ENCODE peak calls at places on chromosome 16, in seven cellular contexts. One of them, this sample, is unnamed.

GRCh38 chr16:83706394-83706793 is 101.4 kb upstream of the HSBP1 start:
- DNase-seq in choroid plexus epithelial cell: peak
- DNase-seq in brain microvascular endothelial cell: peak
- DNase-seq in GM10248: no peak
- DNase-seq in thoracic aorta: no peak
- DNase-seq in spleen: no peak
- DNase-seq in ascending aorta: no peak
- DNase-seq in this sample: no peak

GRCh38 chr16:660459-661183 is 7.3 kb upstream of the RHOT2 start:
- DNase-seq in GM10248: peak
- DNase-seq in choroid plexus epithelial cell: peak
- DNase-seq in brain microvascular endothelial cell: peak
- DNase-seq in ascending aorta: peak
- DNase-seq in spleen: peak
- DNase-seq in thoracic aorta: no peak
- DNase-seq in this sample: peak

GRCh38 chr16:33059206-33059605 is 134.8 kb upstream of the TP53TG3C start:
- DNase-seq in spleen: peak
- DNase-seq in brain microvascular endothelial cell: no peak
- DNase-seq in ascending aorta: no peak
- DNase-seq in choroid plexus epithelial cell: no peak
- DNase-seq in GM10248: no peak
- DNase-seq in thoracic aorta: no peak
- DNase-seq in this sample: no peak

GRCh38 chr16:65377131-65377649 is 255.3 kb upstream of the CDH11 start:
- DNase-seq in brain microvascular endothelial cell: no peak
- DNase-seq in GM10248: no peak
- DNase-seq in thoracic aorta: no peak
- DNase-seq in spleen: no peak
- DNase-seq in choroid plexus epithelial cell: no peak
- DNase-seq in ascending aorta: no peak
- DNase-seq in this sample: no peak

GRCh38 chr16:13254998-13255614 is 353.7 kb downstream of the SHISA9 start:
- DNase-seq in GM10248: no peak
- DNase-seq in thoracic aorta: no peak
- DNase-seq in ascending aorta: no peak
- DNase-seq in spleen: no peak
- DNase-seq in brain microvascular endothelial cell: no peak
- DNase-seq in choroid plexus epithelial cell: no peak
- DNase-seq in this sample: no peak

GRCh38 chr16:80875616-80876015 is 71.2 kb upstream of the CDYL2 start:
- DNase-seq in spleen: no peak
- DNase-seq in GM10248: no peak
- DNase-seq in ascending aorta: no peak
- DNase-seq in brain microvascular endothelial cell: no peak
- DNase-seq in thoracic aorta: no peak
- DNase-seq in choroid plexus epithelial cell: peak
- DNase-seq in this sample: no peak

GRCh38 chr16:25108054-25108453 is 3.5 kb upstream of the LCMT1 start:
- DNase-seq in ascending aorta: no peak
- DNase-seq in thoracic aorta: no peak
- DNase-seq in GM10248: peak
- DNase-seq in choroid plexus epithelial cell: peak
- DNase-seq in brain microvascular endothelial cell: no peak
- DNase-seq in spleen: peak
- DNase-seq in this sample: peak

GRCh38 chr16:15807603-15808009 is 49.2 kb downstream of the MYH11 start:
- DNase-seq in choroid plexus epithelial cell: peak
- DNase-seq in ascending aorta: peak
- DNase-seq in spleen: peak
- DNase-seq in thoracic aorta: peak
- DNase-seq in brain microvascular endothelial cell: peak
- DNase-seq in GM10248: no peak
- DNase-seq in this sample: no peak

GRCh38 chr16:2520097-2520783 is at the start of gene AMDHD2:
- DNase-seq in brain microvascular endothelial cell: peak
- DNase-seq in thoracic aorta: peak
- DNase-seq in GM10248: peak
- DNase-seq in spleen: peak
- DNase-seq in ascending aorta: peak
- DNase-seq in choroid plexus epithelial cell: peak
- DNase-seq in this sample: peak

GRCh38 chr16:81505011-81505660 is 60.5 kb downstream of the CMIP start:
- DNase-seq in brain microvascular endothelial cell: no peak
- DNase-seq in choroid plexus epithelial cell: no peak
- DNase-seq in spleen: peak
- DNase-seq in thoracic aorta: no peak
- DNase-seq in ascending aorta: no peak
- DNase-seq in GM10248: peak
- DNase-seq in this sample: no peak

GRCh38 chr16:25143898-25144297 is 32.4 kb downstream of the LCMT1 start:
- DNase-seq in thoracic aorta: no peak
- DNase-seq in choroid plexus epithelial cell: no peak
- DNase-seq in GM10248: no peak
- DNase-seq in spleen: no peak
- DNase-seq in brain microvascular endothelial cell: no peak
- DNase-seq in ascending aorta: no peak
- DNase-seq in this sample: no peak

GRCh38 chr16:85416267-85417109 is 196.6 kb upstream of the GSE1 start:
- DNase-seq in thoracic aorta: no peak
- DNase-seq in brain microvascular endothelial cell: no peak
- DNase-seq in ascending aorta: no peak
- DNase-seq in choroid plexus epithelial cell: peak
- DNase-seq in GM10248: peak
- DNase-seq in spleen: peak
- DNase-seq in this sample: peak
- TF ChIP-seq CTCF in thoracic aorta: peak
- TF ChIP-seq CTCF in brain microvascular endothelial cell: peak
- TF ChIP-seq CTCF in ascending aorta: peak
- TF ChIP-seq CTCF in choroid plexus epithelial cell: peak
- TF ChIP-seq CTCF in GM10248: peak
- TF ChIP-seq CTCF in spleen: peak
- TF ChIP-seq CTCF in this sample: peak

GRCh38 chr16:49608801-49609200 is 235.2 kb downstream of the C16orf78 start:
- DNase-seq in thoracic aorta: no peak
- DNase-seq in spleen: no peak
- DNase-seq in choroid plexus epithelial cell: peak
- DNase-seq in ascending aorta: peak
- DNase-seq in GM10248: no peak
- DNase-seq in brain microvascular endothelial cell: peak
- DNase-seq in this sample: no peak
- TF ChIP-seq CTCF in thoracic aorta: peak
- TF ChIP-seq CTCF in spleen: peak
- TF ChIP-seq CTCF in choroid plexus epithelial cell: peak
- TF ChIP-seq CTCF in ascending aorta: no peak
- TF ChIP-seq CTCF in GM10248: peak
- TF ChIP-seq CTCF in brain microvascular endothelial cell: peak
- TF ChIP-seq CTCF in this sample: no peak

GRCh38 chr16:21088646-21089538 is 61.8 kb downstream of the DNAH3 start:
- DNase-seq in ascending aorta: no peak
- DNase-seq in spleen: no peak
- DNase-seq in choroid plexus epithelial cell: no peak
- DNase-seq in brain microvascular endothelial cell: no peak
- DNase-seq in thoracic aorta: no peak
- DNase-seq in GM10248: no peak
- DNase-seq in this sample: no peak

GRCh38 chr16:21088143-21088542 is 62.5 kb downstream of the DNAH3 start:
- DNase-seq in spleen: no peak
- DNase-seq in brain microvascular endothelial cell: no peak
- DNase-seq in choroid plexus epithelial cell: no peak
- DNase-seq in thoracic aorta: no peak
- DNase-seq in ascending aorta: no peak
- DNase-seq in GM10248: no peak
- DNase-seq in this sample: no peak

GRCh38 chr16:21083729-21084268 is 66.8 kb downstream of the DNAH3 start:
- DNase-seq in brain microvascular endothelial cell: peak
- DNase-seq in thoracic aorta: peak
- DNase-seq in choroid plexus epithelial cell: peak
- DNase-seq in spleen: peak
- DNase-seq in GM10248: peak
- DNase-seq in ascending aorta: peak
- DNase-seq in this sample: peak

GRCh38 chr16:21081329-21081728 is 69.3 kb downstream of the DNAH3 start:
- DNase-seq in spleen: no peak
- DNase-seq in GM10248: no peak
- DNase-seq in thoracic aorta: no peak
- DNase-seq in brain microvascular endothelial cell: no peak
- DNase-seq in choroid plexus epithelial cell: no peak
- DNase-seq in ascending aorta: no peak
- DNase-seq in this sample: no peak

GRCh38 chr16:21084631-21085235 is 65.9 kb downstream of the DNAH3 start:
- DNase-seq in GM10248: no peak
- DNase-seq in brain microvascular endothelial cell: no peak
- DNase-seq in choroid plexus epithelial cell: no peak
- DNase-seq in ascending aorta: no peak
- DNase-seq in spleen: no peak
- DNase-seq in thoracic aorta: no peak
- DNase-seq in this sample: no peak
- TF ChIP-seq CTCF in GM10248: no peak
- TF ChIP-seq CTCF in brain microvascular endothelial cell: no peak
- TF ChIP-seq CTCF in choroid plexus epithelial cell: no peak
- TF ChIP-seq CTCF in ascending aorta: no peak
- TF ChIP-seq CTCF in spleen: no peak
- TF ChIP-seq CTCF in thoracic aorta: no peak
- TF ChIP-seq CTCF in this sample: no peak

GRCh38 chr16:4847774-4848587 is 700 bp downstream of the UBN1 start:
- DNase-seq in brain microvascular endothelial cell: peak
- DNase-seq in choroid plexus epithelial cell: peak
- DNase-seq in spleen: peak
- DNase-seq in thoracic aorta: no peak
- DNase-seq in ascending aorta: peak
- DNase-seq in GM10248: peak
- DNase-seq in this sample: peak
- TF ChIP-seq CTCF in brain microvascular endothelial cell: no peak
- TF ChIP-seq CTCF in choroid plexus epithelial cell: no peak
- TF ChIP-seq CTCF in spleen: no peak
- TF ChIP-seq CTCF in thoracic aorta: no peak
- TF ChIP-seq CTCF in ascending aorta: no peak
- TF ChIP-seq CTCF in GM10248: no peak
- TF ChIP-seq CTCF in this sample: no peak

DNA sequence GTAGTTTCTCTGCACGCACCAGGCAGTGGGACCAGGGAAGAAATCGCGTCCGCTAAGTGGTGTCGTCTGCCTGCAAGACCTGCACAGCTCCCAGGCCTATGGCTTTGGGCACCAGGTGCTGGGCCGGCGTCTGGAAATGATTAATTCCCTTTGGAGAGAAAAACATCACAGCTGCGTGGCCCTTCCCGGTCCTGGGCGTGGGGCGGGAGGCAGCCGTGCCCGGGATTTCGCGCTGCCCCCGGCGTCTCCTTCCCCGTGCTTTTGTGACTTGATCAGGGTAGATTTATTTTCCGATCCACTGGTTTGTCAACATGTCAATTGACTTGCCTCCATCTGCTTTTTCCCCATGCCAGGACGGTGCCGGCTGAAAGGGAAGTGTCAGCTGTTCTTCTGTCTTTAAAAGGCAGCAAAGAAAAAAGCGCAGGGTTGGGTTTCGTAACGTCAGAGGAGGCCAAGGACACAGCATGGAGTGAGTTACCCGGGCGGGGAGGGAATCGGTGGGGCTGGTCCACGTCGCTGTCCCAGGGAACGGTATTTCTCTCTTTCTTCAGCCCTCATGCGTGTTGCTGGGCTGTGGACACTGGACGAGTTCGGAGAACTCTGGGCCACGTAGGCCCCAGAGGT is 188.2 kb upstream of the ZNF469 start:
- DNase-seq in GM10248: no peak
- DNase-seq in spleen: no peak
- DNase-seq in brain microvascular endothelial cell: no peak
- DNase-seq in ascending aorta: no peak
- DNase-seq in thoracic aorta: no peak
- DNase-seq in choroid plexus epithelial cell: peak
- DNase-seq in this sample: no peak
- TF ChIP-seq CTCF in GM10248: no peak
- TF ChIP-seq CTCF in spleen: no peak
- TF ChIP-seq CTCF in brain microvascular endothelial cell: no peak
- TF ChIP-seq CTCF in ascending aorta: no peak
- TF ChIP-seq CTCF in thoracic aorta: no peak
- TF ChIP-seq CTCF in choroid plexus epithelial cell: no peak
- TF ChIP-seq CTCF in this sample: no peak

DNA sequence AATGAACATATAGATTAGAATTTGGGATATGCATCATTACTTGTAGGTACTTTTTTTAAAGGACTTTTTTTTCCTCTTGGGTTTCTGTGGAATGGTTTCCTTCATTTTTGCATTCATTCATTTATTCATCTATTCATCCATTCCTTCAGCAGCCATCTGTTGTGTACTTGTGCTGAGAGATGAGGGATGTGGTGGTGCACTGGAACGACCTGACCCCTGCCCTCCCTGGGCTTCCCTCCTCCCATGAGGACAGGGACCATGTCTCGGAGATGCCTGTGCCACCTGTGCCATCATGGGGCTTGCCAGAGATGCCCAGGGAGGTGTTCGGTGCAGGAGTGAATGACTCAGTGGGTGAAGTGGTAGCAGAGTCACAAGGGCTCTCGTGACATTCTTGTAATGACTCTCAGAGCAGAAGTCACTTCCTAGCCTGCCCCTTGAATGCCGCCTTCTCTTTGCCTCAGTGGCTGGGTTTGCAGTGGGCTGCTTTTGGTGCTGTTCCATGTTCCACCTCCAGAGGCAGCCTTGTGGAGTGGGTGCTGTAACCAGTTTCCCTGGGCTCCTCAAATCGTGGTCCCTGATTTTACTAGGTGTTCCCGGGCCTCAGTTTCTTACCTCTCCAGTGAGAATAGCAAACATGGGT is 43.9 kb downstream of the CLEC16A start:
- DNase-seq in choroid plexus epithelial cell: no peak
- DNase-seq in spleen: no peak
- DNase-seq in brain microvascular endothelial cell: no peak
- DNase-seq in GM10248: peak
- DNase-seq in ascending aorta: no peak
- DNase-seq in thoracic aorta: no peak
- DNase-seq in this sample: peak
- TF ChIP-seq CTCF in choroid plexus epithelial cell: peak
- TF ChIP-seq CTCF in spleen: no peak
- TF ChIP-seq CTCF in brain microvascular endothelial cell: peak
- TF ChIP-seq CTCF in GM10248: peak
- TF ChIP-seq CTCF in ascending aorta: no peak
- TF ChIP-seq CTCF in thoracic aorta: no peak
- TF ChIP-seq CTCF in this sample: peak

DNA sequence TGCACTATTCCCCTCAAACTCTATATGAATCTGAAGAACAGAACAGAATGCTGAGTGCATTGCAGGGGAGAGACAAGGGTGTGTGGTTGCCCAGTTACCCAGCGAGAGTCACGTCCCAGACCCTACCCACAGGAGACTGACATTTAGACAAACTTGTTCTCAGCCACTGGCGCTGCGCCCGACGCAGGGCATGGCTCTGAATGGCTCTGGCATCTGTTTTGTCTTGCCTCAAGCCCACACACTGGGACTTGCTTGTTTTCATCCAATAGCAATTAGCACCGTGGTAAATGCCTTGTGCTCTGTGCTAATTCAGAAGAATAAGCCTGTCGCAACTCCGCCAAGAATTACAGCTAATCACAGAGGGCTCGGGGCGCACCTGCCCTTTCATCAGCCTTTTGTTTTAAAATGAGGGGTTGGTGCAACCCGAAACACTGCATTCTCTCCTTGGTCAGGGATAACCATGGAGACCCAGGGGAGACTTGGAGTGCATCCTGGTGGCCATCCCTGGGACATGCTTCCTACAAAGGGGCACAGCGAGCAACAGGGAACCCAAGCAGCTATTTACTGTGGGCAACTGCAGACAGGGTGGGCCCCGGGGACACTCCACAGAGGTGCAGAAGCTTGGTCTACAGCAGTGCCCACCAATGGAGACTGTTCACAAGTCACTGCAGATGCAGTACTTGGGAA is 220.5 kb upstream of the ZFHX3 start:
- DNase-seq in thoracic aorta: no peak
- DNase-seq in choroid plexus epithelial cell: peak
- DNase-seq in ascending aorta: no peak
- DNase-seq in brain microvascular endothelial cell: no peak
- DNase-seq in spleen: no peak
- DNase-seq in GM10248: no peak
- DNase-seq in this sample: no peak
- TF ChIP-seq CTCF in thoracic aorta: no peak
- TF ChIP-seq CTCF in choroid plexus epithelial cell: peak
- TF ChIP-seq CTCF in ascending aorta: no peak
- TF ChIP-seq CTCF in brain microvascular endothelial cell: peak
- TF ChIP-seq CTCF in spleen: no peak
- TF ChIP-seq CTCF in GM10248: no peak
- TF ChIP-seq CTCF in this sample: no peak